ENCODE peak calls at places on chromosomes 3 and 15, in four cellular contexts. W, K, O and G are unnamed samples.

GRCh38 chr3:155188036-155188435 is 105.4 kb downstream of the STRIT1 start:
- DNase-seq in W (no peak), O (no peak), K (no peak), G (no peak)

GRCh38 chr3:111373861-111374260 is 168.1 kb upstream of the CD96 start:
- DNase-seq in K (no peak), W (no peak), O (no peak), G (no peak)

GRCh38 chr3:195129644-195130492 is 141.1 kb downstream of the XXYLT1 start:
- DNase-seq in W (no peak), O (no peak), K (no peak), G (no peak)

GRCh38 chr3:133130168-133130567 is 92.0 kb downstream of the TMEM108 start:
- DNase-seq in W (no peak), O (no peak), K (no peak), G (no peak)

GRCh38 chr3:115513411-115513800 is 109.9 kb upstream of the GAP43 start:
- DNase-seq in K (no peak), W (no peak), O (no peak), G (no peak)

GRCh38 chr3:139797724-139798343 is 120.1 kb upstream of the NMNAT3 start:
- DNase-seq in O (peak), W (no peak), K (no peak), G (peak)

GRCh38 chr15:85826756-85827515 is 32.2 kb upstream of the KLHL25 start:
- DNase-seq in O (no peak), W (no peak), K (no peak), G (no peak)

GRCh38 chr3:18410205-18410604 is 14.9 kb downstream of the SATB1 start:
- DNase-seq in W (no peak), O (no peak), K (no peak), G (no peak)

GRCh38 chr3:31008986-31009385 is 114.5 kb upstream of the GADL1 start:
- DNase-seq in W (no peak), O (no peak), K (no peak), G (no peak)

GRCh38 chr15:80309769-80310384 is 57.9 kb upstream of the CTXND1 start:
- DNase-seq in W (peak), K (peak), O (peak), G (peak)

GRCh38 chr3:42864321-42864950 is 11.2 kb downstream of the CYP8B1 start:
- DNase-seq in O (no peak), W (no peak), K (no peak), G (no peak)

GRCh38 chr3:18223591-18224338 is 201.4 kb downstream of the SATB1 start:
- DNase-seq in K (no peak), O (no peak), W (peak), G (no peak)

GRCh38 chr15:63178034-63178433 is 11.4 kb upstream of the RAB8B start:
- DNase-seq in K (peak), O (no peak), W (peak), G (peak)

GRCh38 chr3:116610124-116610523 is 99.5 kb upstream of the TUSC7 start:
- DNase-seq in W (no peak), K (no peak), O (no peak), G (no peak)

GRCh38 chr3:141388823-141389617 is 20.7 kb downstream of the ZBTB38 start:
- DNase-seq in K (peak), O (no peak), W (no peak), G (no peak)

GRCh38 chr15:38414351-38414750 is 39.6 kb upstream of the FAM98B start:
- DNase-seq in K (peak), O (peak), W (peak), G (peak)

GRCh38 chr3:101065962-101066361 is 72.7 kb upstream of the ABI3BP start:
- DNase-seq in O (no peak), K (peak), W (no peak), G (no peak)

GRCh38 chr15:43082509-43082908 is 23.3 kb downstream of the UBR1 start:
- DNase-seq in W (no peak), K (no peak), O (no peak), G (no peak)

GRCh38 chr3:53845103-53845880 is 927 bp downstream of the CHDH start:
- DNase-seq in W (no peak), K (peak), O (peak), G (peak)

GRCh38 chr3:103866113-103866512 is 1431.3 kb downstream of the ZPLD1 start:
- DNase-seq in O (no peak), K (no peak), W (no peak), G (no peak)

GRCh38 chr3:87311309-87311708 is 34.9 kb upstream of the POU1F1 start:
- DNase-seq in O (no peak), K (no peak), W (no peak), G (no peak)

GRCh38 chr3:44365952-44366351 is 27.4 kb downstream of the TCAIM start:
- DNase-seq in K (no peak), O (no peak), W (no peak), G (no peak)

GRCh38 chr15:63348392-63348791 is 33.3 kb downstream of the CA12 start:
- DNase-seq in K (no peak), W (peak), O (no peak), G (no peak)

GRCh38 chr3:14803981-14804834 is 14.6 kb upstream of the FGD5 start:
- DNase-seq in K (peak), O (no peak), W (peak), G (no peak)

GRCh38 chr15:78209646-78210348 is 24.6 kb downstream of the ACSBG1 start:
- DNase-seq in K (no peak), O (no peak), W (no peak), G (no peak)

GRCh38 chr3:67384790-67385397 is 269.5 kb downstream of the SUCLG2 start:
- DNase-seq in K (peak), W (peak), O (peak), G (peak)

GRCh38 chr3:15520185-15520584 is 1.3 kb downstream of the COLQ start:
- DNase-seq in W (no peak), O (no peak), K (no peak), G (no peak)

GRCh38 chr3:105822171-105823123 is 46.4 kb downstream of the CBLB start:
- DNase-seq in K (no peak), O (no peak), W (no peak), G (no peak)

GRCh38 chr3:186886202-186886820 is 43.8 kb downstream of the ADIPOQ start:
- DNase-seq in O (no peak), K (no peak), W (no peak), G (no peak)
- TF ChIP-seq FOXJ3 in O (no peak), K (no peak), W (no peak), G (no peak)

GRCh38 chr3:62874398-62875102 is 666 bp downstream of the CADPS start:
- DNase-seq in W (peak), O (no peak), K (no peak), G (no peak)
- TF ChIP-seq FOXJ3 in W (no peak), O (no peak), K (no peak), G (no peak)

GRCh38 chr3:148467341-148467740 is 230.4 kb upstream of the AGTR1 start:
- DNase-seq in W (no peak), O (no peak), K (no peak), G (no peak)

GRCh38 chr3:148460686-148461085 is 237.0 kb upstream of the AGTR1 start:
- DNase-seq in W (no peak), K (peak), O (no peak), G (no peak)

GRCh38 chr3:148464246-148464645 is 233.5 kb upstream of the AGTR1 start:
- DNase-seq in W (no peak), K (no peak), O (no peak), G (no peak)

GRCh38 chr3:148466143-148466542 is 231.6 kb upstream of the AGTR1 start:
- DNase-seq in K (no peak), W (no peak), O (no peak), G (no peak)
- TF ChIP-seq FOXJ3 in K (no peak), W (no peak), O (no peak), G (no peak)

GRCh38 chr3:76679510-76679909 is 360.4 kb upstream of the ROBO2 start:
- DNase-seq in K (peak), W (no peak), O (no peak), G (no peak)
- TF ChIP-seq FOXJ3 in K (no peak), W (no peak), O (no peak), G (no peak)

DNA sequence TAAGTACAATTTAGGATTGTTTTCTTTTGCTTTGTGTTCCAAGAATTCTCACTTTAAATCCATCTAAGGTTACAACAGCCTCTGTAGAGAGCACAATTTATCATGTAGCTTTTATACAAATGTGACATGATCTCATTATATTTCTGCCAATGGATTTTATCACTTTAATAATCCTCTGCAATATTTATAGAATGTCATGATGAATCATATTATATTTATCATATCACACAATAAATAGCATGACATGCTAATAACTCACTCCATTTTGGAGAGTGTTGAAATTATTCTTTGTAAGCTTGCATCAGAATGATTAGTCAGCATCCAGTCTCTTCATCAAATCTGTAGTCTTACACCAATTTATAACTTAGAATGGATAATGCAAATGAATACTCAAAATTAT is 280.6 kb upstream of the ZNF717 start:
- DNase-seq in O (no peak), W (no peak), K (no peak), G (no peak)
- TF ChIP-seq FOXJ3 in O (no peak), W (no peak), K (no peak), G (no peak)

GRCh38 chr3:186544281-186544680 is at the start of gene CRYGS:
- DNase-seq in W (no peak), O (no peak), K (no peak), G (no peak)
- TF ChIP-seq FOXJ3 in W (no peak), O (no peak), K (no peak), G (no peak)

GRCh38 chr15:40306908-40307307 is 827 bp downstream of the PLCB2 start:
- DNase-seq in K (no peak), W (no peak), O (no peak), G (no peak)

GRCh38 chr15:40302981-40303380 is 4.8 kb downstream of the PLCB2 start:
- DNase-seq in W (no peak), K (no peak), O (no peak), G (no peak)

GRCh38 chr15:40303576-40303975 is 4.2 kb downstream of the PLCB2 start:
- DNase-seq in O (no peak), K (no peak), W (no peak), G (no peak)

GRCh38 chr15:40306371-40306770 is 1.4 kb downstream of the PLCB2 start:
- DNase-seq in W (no peak), K (no peak), O (no peak), G (no peak)

DNA sequence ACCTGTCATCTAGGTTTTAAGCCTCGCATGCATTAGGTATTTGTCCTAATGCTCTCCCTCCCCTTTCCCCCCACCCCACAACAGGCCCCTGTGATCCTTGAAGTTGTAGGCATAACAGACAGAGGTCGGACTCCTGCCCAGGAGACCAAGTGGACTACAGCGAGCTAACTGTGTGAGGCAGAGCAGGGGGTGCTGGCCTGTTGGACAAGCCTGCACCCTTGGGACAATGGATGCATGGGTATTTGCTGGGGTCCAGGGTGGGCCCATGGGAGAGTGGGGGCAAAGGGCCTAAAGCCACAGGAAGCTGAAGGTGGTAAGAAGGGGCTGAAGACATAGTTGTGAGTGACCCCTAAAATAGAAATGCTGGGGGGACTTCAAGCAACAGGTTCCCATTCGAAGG is 2.5 kb downstream of the PLCB2 start:
- DNase-seq in K (no peak), O (no peak), W (no peak), G (no peak)
- TF ChIP-seq FOXJ3 in K (no peak), O (no peak), W (no peak), G (no peak)